ENCODE peak calls at places on chromosome 4, in five cellular contexts. One of them, this sample, is unnamed.
A peak's percentile ranks its signal among the peaks of the same experiment; 100 is the strongest.

GRCh38 chr4:145763399-145763798 is 83.5 kb downstream of the C4orf51 start:
- DNase-seq in upper lobe of right lung: no peak
- DNase-seq in right lobe of liver: no peak
- DNase-seq in esophagus squamous epithelium: no peak
- DNase-seq in fibroblast of pulmonary artery: no peak
- DNase-seq in this sample: no peak

GRCh38 chr4:131061734-131062133 is 1965.8 kb downstream of the C4orf33 start:
- DNase-seq in upper lobe of right lung: no peak
- DNase-seq in right lobe of liver: no peak
- DNase-seq in esophagus squamous epithelium: no peak
- DNase-seq in fibroblast of pulmonary artery: no peak
- DNase-seq in this sample: no peak

GRCh38 chr4:170110290-170110672 is 20.5 kb upstream of the AADAT start:
- DNase-seq in upper lobe of right lung: no peak
- DNase-seq in right lobe of liver: no peak
- DNase-seq in esophagus squamous epithelium: no peak
- DNase-seq in fibroblast of pulmonary artery: no peak
- DNase-seq in this sample: no peak

GRCh38 chr4:93396274-93396673 is 432.3 kb upstream of the ATOH1 start:
- DNase-seq in upper lobe of right lung: no peak
- DNase-seq in right lobe of liver: no peak
- DNase-seq in esophagus squamous epithelium: no peak
- DNase-seq in fibroblast of pulmonary artery: peak; percentile 84
- DNase-seq in this sample: peak; percentile 37

GRCh38 chr4:96052827-96053226 is 212.9 kb downstream of the PDHA2 start:
- DNase-seq in upper lobe of right lung: no peak
- DNase-seq in right lobe of liver: no peak
- DNase-seq in esophagus squamous epithelium: no peak
- DNase-seq in fibroblast of pulmonary artery: peak; percentile 6
- DNase-seq in this sample: no peak

GRCh38 chr4:70901607-70901983 is 574 bp upstream of the MOB1B start:
- DNase-seq in upper lobe of right lung: no peak
- DNase-seq in right lobe of liver: no peak
- DNase-seq in esophagus squamous epithelium: no peak
- DNase-seq in fibroblast of pulmonary artery: no peak
- DNase-seq in this sample: no peak

GRCh38 chr4:52552778-52553177 is 106.3 kb downstream of the USP46 start:
- DNase-seq in upper lobe of right lung: no peak
- DNase-seq in right lobe of liver: no peak
- DNase-seq in esophagus squamous epithelium: no peak
- DNase-seq in fibroblast of pulmonary artery: no peak
- DNase-seq in this sample: no peak

GRCh38 chr4:79987401-79987800 is 85.6 kb downstream of the ANTXR2 start:
- DNase-seq in upper lobe of right lung: no peak
- DNase-seq in right lobe of liver: no peak
- DNase-seq in esophagus squamous epithelium: no peak
- DNase-seq in fibroblast of pulmonary artery: peak; percentile 32
- DNase-seq in this sample: no peak

GRCh38 chr4:156816356-156816755 is 155.2 kb downstream of the PDGFC start:
- DNase-seq in upper lobe of right lung: no peak
- DNase-seq in right lobe of liver: no peak
- DNase-seq in esophagus squamous epithelium: no peak
- DNase-seq in fibroblast of pulmonary artery: no peak
- DNase-seq in this sample: no peak

GRCh38 chr4:622996-623913 is 2.1 kb upstream of the PDE6B start:
- DNase-seq in upper lobe of right lung: no peak
- DNase-seq in right lobe of liver: peak; percentile 28
- DNase-seq in esophagus squamous epithelium: no peak
- DNase-seq in fibroblast of pulmonary artery: no peak
- DNase-seq in this sample: no peak

GRCh38 chr4:17111436-17111835 is 213.0 kb upstream of the LDB2 start:
- DNase-seq in upper lobe of right lung: no peak
- DNase-seq in right lobe of liver: no peak
- DNase-seq in esophagus squamous epithelium: no peak
- DNase-seq in fibroblast of pulmonary artery: no peak
- DNase-seq in this sample: peak; percentile 38

GRCh38 chr4:74671074-74671698 is 123.1 kb downstream of the BTC start:
- DNase-seq in upper lobe of right lung: no peak
- DNase-seq in right lobe of liver: no peak
- DNase-seq in esophagus squamous epithelium: peak; percentile 2
- DNase-seq in fibroblast of pulmonary artery: peak; percentile 91
- DNase-seq in this sample: peak; percentile 55

GRCh38 chr4:184811484-184812180 is 14.1 kb downstream of the ACSL1 start:
- DNase-seq in upper lobe of right lung: no peak
- DNase-seq in right lobe of liver: no peak
- DNase-seq in esophagus squamous epithelium: no peak
- DNase-seq in fibroblast of pulmonary artery: no peak
- DNase-seq in this sample: no peak

GRCh38 chr4:165784672-165785071 is 88.4 kb upstream of the TLL1 start:
- DNase-seq in upper lobe of right lung: no peak
- DNase-seq in right lobe of liver: no peak
- DNase-seq in esophagus squamous epithelium: no peak
- DNase-seq in fibroblast of pulmonary artery: no peak
- DNase-seq in this sample: no peak

GRCh38 chr4:22410645-22411247 is 105.1 kb downstream of the ADGRA3 start:
- DNase-seq in upper lobe of right lung: no peak
- DNase-seq in right lobe of liver: no peak
- DNase-seq in esophagus squamous epithelium: no peak
- DNase-seq in fibroblast of pulmonary artery: peak; percentile 36
- DNase-seq in this sample: peak; percentile 17

GRCh38 chr4:26858035-26858918 is 2.4 kb upstream of the STIM2 start:
- DNase-seq in upper lobe of right lung: no peak
- DNase-seq in right lobe of liver: no peak
- DNase-seq in esophagus squamous epithelium: no peak
- DNase-seq in fibroblast of pulmonary artery: no peak
- DNase-seq in this sample: no peak

GRCh38 chr4:7767966-7768365 is 171.7 kb downstream of the AFAP1 start:
- DNase-seq in upper lobe of right lung: no peak
- DNase-seq in right lobe of liver: no peak
- DNase-seq in esophagus squamous epithelium: no peak
- DNase-seq in fibroblast of pulmonary artery: no peak
- DNase-seq in this sample: no peak

GRCh38 chr4:83112239-83112638 is 2.3 kb downstream of the PLAC8 start:
- DNase-seq in upper lobe of right lung: no peak
- DNase-seq in right lobe of liver: no peak
- DNase-seq in esophagus squamous epithelium: no peak
- DNase-seq in fibroblast of pulmonary artery: no peak
- DNase-seq in this sample: no peak

GRCh38 chr4:113436360-113436759 is 325.2 kb downstream of the CAMK2D start:
- DNase-seq in upper lobe of right lung: no peak
- DNase-seq in right lobe of liver: no peak
- DNase-seq in esophagus squamous epithelium: no peak
- DNase-seq in fibroblast of pulmonary artery: peak; percentile 89
- DNase-seq in this sample: peak; percentile 82

GRCh38 chr4:133320576-133321170 is 171.6 kb downstream of the PCDH10 start:
- DNase-seq in upper lobe of right lung: no peak
- DNase-seq in right lobe of liver: no peak
- DNase-seq in esophagus squamous epithelium: no peak
- DNase-seq in fibroblast of pulmonary artery: peak; percentile 52
- DNase-seq in this sample: no peak

GRCh38 chr4:168515222-168516011 is 18.6 kb downstream of the PALLD start:
- DNase-seq in upper lobe of right lung: no peak
- DNase-seq in right lobe of liver: peak; percentile 61
- DNase-seq in esophagus squamous epithelium: no peak
- DNase-seq in fibroblast of pulmonary artery: peak; percentile 33
- DNase-seq in this sample: no peak

GRCh38 chr4:144411700-144412099 is 234.3 kb upstream of the HHIP start:
- DNase-seq in upper lobe of right lung: no peak
- DNase-seq in right lobe of liver: no peak
- DNase-seq in esophagus squamous epithelium: no peak
- DNase-seq in fibroblast of pulmonary artery: no peak
- DNase-seq in this sample: no peak

GRCh38 chr4:80036949-80037348 is 36.1 kb downstream of the ANTXR2 start:
- DNase-seq in upper lobe of right lung: no peak
- DNase-seq in right lobe of liver: no peak
- DNase-seq in esophagus squamous epithelium: no peak
- DNase-seq in fibroblast of pulmonary artery: peak; percentile 96
- DNase-seq in this sample: peak; percentile 91

GRCh38 chr4:26330946-26331345 is 10.1 kb downstream of the RBPJ start:
- DNase-seq in upper lobe of right lung: no peak
- DNase-seq in right lobe of liver: no peak
- DNase-seq in esophagus squamous epithelium: no peak
- DNase-seq in fibroblast of pulmonary artery: no peak
- DNase-seq in this sample: no peak

GRCh38 chr4:4766570-4766969 is 92.9 kb upstream of the MSX1 start:
- DNase-seq in upper lobe of right lung: no peak
- DNase-seq in right lobe of liver: no peak
- DNase-seq in esophagus squamous epithelium: no peak
- DNase-seq in fibroblast of pulmonary artery: no peak
- DNase-seq in this sample: no peak

GRCh38 chr4:21476753-21477152 is 471.8 kb downstream of the KCNIP4 start:
- DNase-seq in upper lobe of right lung: no peak
- DNase-seq in right lobe of liver: no peak
- DNase-seq in esophagus squamous epithelium: no peak
- DNase-seq in fibroblast of pulmonary artery: peak; percentile 10
- DNase-seq in this sample: no peak

GRCh38 chr4:81724925-81725329 is 253.2 kb upstream of the RASGEF1B start:
- DNase-seq in upper lobe of right lung: peak; percentile 79
- DNase-seq in right lobe of liver: peak; percentile 54
- DNase-seq in esophagus squamous epithelium: no peak
- DNase-seq in fibroblast of pulmonary artery: no peak
- DNase-seq in this sample: no peak

GRCh38 chr4:108544504-108544903 is 75.9 kb upstream of the RPL34 start:
- DNase-seq in upper lobe of right lung: no peak
- DNase-seq in right lobe of liver: no peak
- DNase-seq in esophagus squamous epithelium: no peak
- DNase-seq in fibroblast of pulmonary artery: peak; percentile 48
- DNase-seq in this sample: peak; percentile 41

GRCh38 chr4:109559983-109560686 is at the start of gene MCUB:
- DNase-seq in upper lobe of right lung: peak; percentile 93
- DNase-seq in right lobe of liver: peak; percentile 70
- DNase-seq in esophagus squamous epithelium: peak; percentile 41
- DNase-seq in fibroblast of pulmonary artery: peak; percentile 90
- DNase-seq in this sample: peak; percentile 87

GRCh38 chr4:153084939-153085630 is 119.2 kb upstream of the TRIM2 start:
- DNase-seq in upper lobe of right lung: peak; percentile 86
- DNase-seq in right lobe of liver: peak; percentile 77
- DNase-seq in esophagus squamous epithelium: no peak
- DNase-seq in fibroblast of pulmonary artery: peak; percentile 73
- DNase-seq in this sample: peak; percentile 51

GRCh38 chr4:133045288-133045687 is 103.8 kb upstream of the PCDH10 start:
- DNase-seq in upper lobe of right lung: no peak
- DNase-seq in right lobe of liver: no peak
- DNase-seq in esophagus squamous epithelium: no peak
- DNase-seq in fibroblast of pulmonary artery: no peak
- DNase-seq in this sample: no peak

GRCh38 chr4:186807809-186808634 is 84.4 kb upstream of the FAT1 start:
- DNase-seq in upper lobe of right lung: no peak
- DNase-seq in right lobe of liver: no peak
- DNase-seq in esophagus squamous epithelium: no peak
- DNase-seq in fibroblast of pulmonary artery: no peak
- DNase-seq in this sample: peak; percentile 86

GRCh38 chr4:186809070-186809469 is 85.4 kb upstream of the FAT1 start:
- DNase-seq in upper lobe of right lung: no peak
- DNase-seq in right lobe of liver: no peak
- DNase-seq in esophagus squamous epithelium: no peak
- DNase-seq in fibroblast of pulmonary artery: no peak
- DNase-seq in this sample: no peak

GRCh38 chr4:186812592-186812991 is 88.9 kb upstream of the FAT1 start:
- DNase-seq in upper lobe of right lung: no peak
- DNase-seq in right lobe of liver: no peak
- DNase-seq in esophagus squamous epithelium: no peak
- DNase-seq in fibroblast of pulmonary artery: no peak
- DNase-seq in this sample: no peak

GRCh38 chr4:186808635-186809018 is 85.0 kb upstream of the FAT1 start:
- DNase-seq in upper lobe of right lung: no peak
- DNase-seq in right lobe of liver: no peak
- DNase-seq in esophagus squamous epithelium: no peak
- DNase-seq in fibroblast of pulmonary artery: peak; percentile 73
- DNase-seq in this sample: peak; percentile 72

GRCh38 chr4:186810613-186811150 is 87.0 kb upstream of the FAT1 start:
- DNase-seq in upper lobe of right lung: no peak
- DNase-seq in right lobe of liver: no peak
- DNase-seq in esophagus squamous epithelium: no peak
- DNase-seq in fibroblast of pulmonary artery: no peak
- DNase-seq in this sample: no peak
- H3K4me3 ChIP-seq in upper lobe of right lung: no peak overlapping the region
- H3K4me3 ChIP-seq in right lobe of liver: no peak overlapping the region
- H3K4me3 ChIP-seq in esophagus squamous epithelium: no peak overlapping the region
- H3K4me3 ChIP-seq in fibroblast of pulmonary artery: no peak overlapping the region
- H3K4me3 ChIP-seq in this sample: no peak overlapping the region

GRCh38 chr4:139704915-139705485 is 39.4 kb downstream of the MGST2 start:
- DNase-seq in upper lobe of right lung: no peak
- DNase-seq in right lobe of liver: no peak
- DNase-seq in esophagus squamous epithelium: no peak
- DNase-seq in fibroblast of pulmonary artery: no peak
- DNase-seq in this sample: no peak
- TF ChIP-seq CTCF in upper lobe of right lung: peak; percentile 34
- TF ChIP-seq CTCF in right lobe of liver: peak; percentile 29
- TF ChIP-seq CTCF in esophagus squamous epithelium: peak; percentile 41
- TF ChIP-seq CTCF in fibroblast of pulmonary artery: peak; percentile 31
- TF ChIP-seq CTCF in this sample: no peak

GRCh38 chr4:87031946-87032345 is 97.1 kb downstream of the AFF1 start:
- DNase-seq in upper lobe of right lung: no peak
- DNase-seq in right lobe of liver: no peak
- DNase-seq in esophagus squamous epithelium: no peak
- DNase-seq in fibroblast of pulmonary artery: no peak
- DNase-seq in this sample: no peak
- H3K4me3 ChIP-seq in upper lobe of right lung: no peak overlapping the region
- H3K4me3 ChIP-seq in right lobe of liver: no peak overlapping the region
- H3K4me3 ChIP-seq in esophagus squamous epithelium: no peak overlapping the region
- H3K4me3 ChIP-seq in fibroblast of pulmonary artery: no peak overlapping the region
- H3K4me3 ChIP-seq in this sample: peak overlapping the region; percentile 1

GRCh38 chr4:176791591-176792347 is 953 bp downstream of the VEGFC start:
- DNase-seq in upper lobe of right lung: peak; percentile 64
- DNase-seq in right lobe of liver: no peak
- DNase-seq in esophagus squamous epithelium: no peak
- DNase-seq in fibroblast of pulmonary artery: peak; percentile 51
- DNase-seq in this sample: peak; percentile 55

GRCh38 chr4:176788971-176789370 is 3.8 kb downstream of the VEGFC start:
- DNase-seq in upper lobe of right lung: no peak
- DNase-seq in right lobe of liver: no peak
- DNase-seq in esophagus squamous epithelium: no peak
- DNase-seq in fibroblast of pulmonary artery: no peak
- DNase-seq in this sample: no peak

GRCh38 chr4:176790398-176790797 is 2.3 kb downstream of the VEGFC start:
- DNase-seq in upper lobe of right lung: no peak
- DNase-seq in right lobe of liver: no peak
- DNase-seq in esophagus squamous epithelium: no peak
- DNase-seq in fibroblast of pulmonary artery: no peak
- DNase-seq in this sample: no peak

GRCh38 chr4:176788248-176788647 is 4.5 kb downstream of the VEGFC start:
- DNase-seq in upper lobe of right lung: no peak
- DNase-seq in right lobe of liver: no peak
- DNase-seq in esophagus squamous epithelium: no peak
- DNase-seq in fibroblast of pulmonary artery: no peak
- DNase-seq in this sample: no peak

DNA sequence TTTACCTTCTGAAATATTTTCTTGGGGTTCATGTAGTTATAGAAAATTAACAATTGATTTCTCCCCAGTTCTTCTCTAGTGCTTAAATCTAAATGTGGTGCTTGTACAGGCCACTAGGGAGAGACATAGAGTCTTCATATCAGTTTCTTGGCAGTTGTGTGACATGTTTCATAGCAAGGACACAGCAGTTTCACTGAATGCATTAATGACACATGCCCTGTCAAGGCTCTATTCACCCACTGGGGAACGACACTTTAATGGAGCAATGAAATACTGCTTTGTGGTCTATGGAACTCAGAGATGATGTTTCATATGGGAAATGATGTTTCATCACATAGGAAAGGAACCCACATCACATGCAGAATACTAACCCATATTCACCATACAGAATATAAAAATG is 2.8 kb downstream of the VEGFC start:
- DNase-seq in upper lobe of right lung: no peak
- DNase-seq in right lobe of liver: no peak
- DNase-seq in esophagus squamous epithelium: no peak
- DNase-seq in fibroblast of pulmonary artery: peak; percentile 74
- DNase-seq in this sample: peak; percentile 88
- TF ChIP-seq CTCF in upper lobe of right lung: peak; percentile 69
- TF ChIP-seq CTCF in right lobe of liver: peak; percentile 51
- TF ChIP-seq CTCF in esophagus squamous epithelium: peak; percentile 65
- TF ChIP-seq CTCF in fibroblast of pulmonary artery: peak; percentile 74
- TF ChIP-seq CTCF in this sample: peak; percentile 81